ENCODE peak calls at places on chromosomes 4 and X, in seven cellular contexts. I is fibroblast of pulmonary artery, Q is left ventricle myocardium inferior, D is ascending aorta, K is cardiac fibroblast, L is IMR-90, R is esophagus muscularis mucosa. Y is an unnamed sample.

GRCh38 chrX:69968956-69969355 is 80.8 kb downstream of the AWAT2 start:
- DNase-seq in R (no peak), Q (peak), D (no peak), K (no peak), I (peak), L (no peak), Y (peak)

GRCh38 chrX:10855845-10856244 is 235.5 kb upstream of the MID1 start:
- DNase-seq in Q (no peak), K (peak), L (no peak), R (no peak), I (no peak), D (no peak), Y (peak)

GRCh38 chrX:131792789-131793462 is 230.2 kb upstream of the STK26 start:
- DNase-seq in L (peak), R (no peak), D (peak), I (no peak), K (no peak), Q (no peak), Y (peak)

GRCh38 chrX:138710866-138711331 is 618 bp downstream of the FGF13 start:
- DNase-seq in K (no peak), D (no peak), Q (peak), L (no peak), R (no peak), I (no peak), Y (no peak)

GRCh38 chr4:153233761-153234371 is 29.6 kb downstream of the TRIM2 start:
- DNase-seq in I (peak), L (peak), K (peak), R (no peak), D (no peak), Q (no peak), Y (peak)

GRCh38 chr4:87865960-87866598 is 33.3 kb downstream of the MEPE start:
- DNase-seq in K (no peak), D (no peak), Q (no peak), L (peak), R (no peak), I (peak), Y (peak)

GRCh38 chrX:134692990-134693389 is 34.7 kb upstream of the PLAC1 start:
- DNase-seq in K (peak), D (no peak), L (peak), I (peak), Q (no peak), R (no peak), Y (no peak)

GRCh38 chrX:108020631-108021030 is 24.2 kb upstream of the VSIG1 start:
- DNase-seq in Q (no peak), I (peak), R (no peak), L (peak), K (peak), D (no peak), Y (peak)

GRCh38 chr4:57104706-57105560 is 5.3 kb downstream of the IGFBP7 start:
- DNase-seq in R (no peak), L (peak), Q (no peak), I (peak), D (no peak), K (no peak), Y (peak)
- H3K4me3 ChIP-seq in R (no peak), L (no peak), Q (peak), I (peak), D (peak), K (no peak), Y (peak)

DNA sequence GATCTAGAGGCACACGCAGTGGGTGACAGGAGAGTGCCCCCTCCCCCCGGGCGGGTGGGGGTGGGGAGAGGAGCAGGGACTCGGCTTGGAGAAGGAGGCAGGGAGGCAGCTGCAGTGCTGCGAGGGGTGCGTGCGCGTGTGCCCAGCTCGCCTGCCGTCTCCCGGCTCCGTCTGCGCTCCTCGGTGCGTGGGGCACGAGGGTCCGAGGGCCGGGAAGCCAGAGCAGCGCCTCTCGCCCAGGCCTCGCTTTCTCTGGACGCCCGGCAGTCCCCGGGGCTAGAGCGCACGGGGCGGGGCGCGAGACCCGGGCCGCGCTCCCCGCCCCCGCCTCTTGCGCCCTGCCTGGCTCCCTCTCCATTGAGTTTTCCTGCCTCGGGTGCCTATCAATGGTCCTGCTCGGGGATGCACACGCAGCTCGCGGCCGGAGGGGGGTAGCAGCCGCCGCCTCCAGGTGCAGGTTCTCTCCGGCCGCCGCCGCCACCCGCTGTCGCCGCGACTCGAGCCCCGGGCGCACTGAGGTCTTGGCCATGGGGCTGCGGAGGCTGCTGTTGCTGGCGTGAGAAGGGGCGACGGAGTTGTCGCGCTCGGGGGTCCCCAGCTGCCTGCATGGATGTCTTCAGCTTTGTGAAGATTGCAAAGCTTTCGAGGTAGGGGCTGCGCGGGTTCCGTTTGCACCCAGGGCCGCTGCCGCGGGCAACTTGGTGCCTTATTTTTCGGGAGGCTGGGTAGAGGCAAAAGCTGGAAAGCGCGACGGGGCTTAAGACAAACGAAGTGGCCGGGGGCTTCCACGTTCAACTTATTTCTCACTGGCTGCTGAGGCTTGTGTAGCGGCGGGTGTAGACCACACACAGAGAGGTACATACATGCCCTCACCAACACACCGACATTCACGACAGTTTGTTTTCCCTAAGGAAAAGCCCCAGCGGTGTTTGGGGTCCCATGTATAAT is at the start of gene FRMPD4:
- DNase-seq in K (peak), L (peak), R (no peak), D (no peak), I (peak), Q (no peak), Y (no peak)
- TF ChIP-seq CTCF in K (peak), L (peak), R (no peak), D (no peak), I (peak), Q (peak), Y (no peak)

DNA sequence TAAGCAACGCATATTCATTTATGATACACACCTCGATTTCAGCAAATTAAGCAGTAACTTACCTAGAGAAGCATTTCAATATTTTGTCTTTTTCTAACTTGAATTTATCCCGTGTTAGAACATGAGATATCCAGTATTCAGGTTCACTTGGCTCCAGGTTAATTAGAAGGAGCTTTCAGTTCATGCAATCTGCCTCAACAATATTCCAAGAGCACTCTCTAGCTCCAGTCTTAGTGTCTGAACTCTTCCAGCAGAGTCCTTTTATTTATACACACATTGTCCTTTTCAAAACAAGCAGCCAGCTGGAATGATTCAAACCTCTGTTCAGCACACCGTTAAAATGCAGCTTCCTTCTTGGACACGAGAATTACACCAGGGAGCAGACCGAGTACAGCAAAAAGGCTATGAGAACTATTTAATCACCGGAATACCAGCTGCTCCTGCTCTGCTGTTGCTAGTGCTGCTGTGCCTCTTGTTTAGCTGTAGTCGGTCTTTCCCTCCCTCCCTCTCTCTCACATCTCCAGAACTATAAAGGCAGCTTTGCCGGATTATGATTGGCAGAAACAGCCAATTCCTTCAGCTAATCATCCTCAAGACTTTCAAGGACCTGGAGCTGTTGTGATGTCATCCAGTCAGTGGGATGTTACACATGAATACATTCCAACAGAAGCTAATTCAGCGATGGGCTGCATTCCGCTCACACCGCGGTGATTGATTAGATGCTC is at the start of gene NDST4:
- DNase-seq in L (no peak), Q (no peak), K (peak), R (no peak), I (peak), D (no peak), Y (peak)
- H3K4me3 ChIP-seq in L (no peak), Q (peak), K (no peak), R (peak), I (no peak), D (no peak), Y (peak)

GRCh38 chr4:97912151-97912550 is 231.1 kb downstream of the STPG2 start:
- DNase-seq in K (no peak), I (no peak), Q (no peak), R (no peak), L (no peak), D (no peak), Y (no peak)

GRCh38 chr4:97910005-97910404 is 233.3 kb downstream of the STPG2 start:
- DNase-seq in K (no peak), Q (no peak), D (no peak), I (no peak), L (no peak), R (no peak), Y (peak)

GRCh38 chr4:97917115-97917514 is 226.2 kb downstream of the STPG2 start:
- DNase-seq in Q (no peak), R (no peak), K (no peak), I (no peak), D (no peak), L (no peak), Y (no peak)

GRCh38 chr4:97911236-97911906 is 231.9 kb downstream of the STPG2 start:
- DNase-seq in L (no peak), D (no peak), Q (no peak), R (no peak), I (no peak), K (no peak), Y (no peak)
- TF ChIP-seq CTCF in L (no peak), D (no peak), Q (no peak), R (no peak), I (no peak), K (no peak), Y (no peak)

DNA sequence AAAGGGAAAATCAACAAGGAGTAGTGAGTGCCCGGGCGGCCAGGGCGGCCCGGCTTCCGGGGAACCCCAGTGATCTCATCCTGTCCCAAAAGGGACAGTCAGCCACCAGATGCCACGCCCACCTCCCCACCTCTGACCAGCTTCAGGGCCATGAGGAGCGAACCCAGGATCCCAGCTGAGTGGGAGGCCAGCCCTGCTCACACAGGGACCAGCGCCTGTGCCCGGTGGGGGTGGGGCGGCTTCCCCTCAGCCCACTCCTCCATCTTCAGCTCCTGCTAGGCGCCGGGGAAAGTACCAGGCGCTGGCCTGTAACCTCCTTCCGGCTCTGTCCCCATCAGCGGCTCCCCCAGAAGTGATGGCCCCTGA is 6.2 kb downstream of the MYL5 start:
- DNase-seq in L (no peak), D (no peak), I (no peak), Q (no peak), R (no peak), K (no peak), Y (no peak)
- H3K4me3 ChIP-seq in L (no peak), D (peak), I (peak), Q (peak), R (peak), K (no peak), Y (peak)